ENCODE peak calls at places on chromosomes 3 and 15, in five cellular contexts. J is NCI-H748 treated with DMSO at 0.1 percent for 48 hours, X is stomach, L is dorsolateral prefrontal cortex, A is left ventricle myocardium superior. H is an unnamed sample.

GRCh38 chr15:38854506-38854905 is 289.9 kb upstream of the RASGRP1 start:
- DNase-seq in J (no peak), X (no peak), L (no peak), A (no peak), H (no peak)

GRCh38 chr3:143090486-143090885 is 29.1 kb upstream of the CHST2 start:
- DNase-seq in J (no peak), X (peak; percentile 29), L (no peak), A (peak; percentile 52), H (no peak)

GRCh38 chr3:194532591-194532990 is 45.8 kb upstream of the ATP13A3 start:
- DNase-seq in J (no peak), X (no peak), L (no peak), A (no peak), H (no peak)

GRCh38 chr15:41633609-41634008 is 26.6 kb upstream of the MGA start:
- DNase-seq in J (no peak), X (no peak), L (no peak), A (no peak), H (no peak)

GRCh38 chr3:184073621-184074020 is 20.8 kb downstream of the HTR3C start:
- DNase-seq in J (no peak), X (no peak), L (no peak), A (no peak), H (no peak)

GRCh38 chr3:185976977-185977678 is 39.3 kb upstream of the TRA2B start:
- DNase-seq in J (peak; percentile 0), X (peak; percentile 83), L (peak; percentile 89), A (peak; percentile 90), H (peak; percentile 88)

GRCh38 chr3:169237181-169237580 is 426.3 kb downstream of the MECOM start:
- DNase-seq in J (no peak), X (no peak), L (no peak), A (no peak), H (no peak)

GRCh38 chr3:114005406-114005987 is 50.8 kb downstream of the CCDC191 start:
- DNase-seq in J (no peak), X (no peak), L (no peak), A (no peak), H (no peak)

GRCh38 chr3:36900474-36901443 is 44.1 kb downstream of the TRANK1 start:
- DNase-seq in J (no peak), X (no peak), L (no peak), A (no peak), H (no peak)

GRCh38 chr15:100033140-100033857 is 300.1 kb upstream of the LYSMD4 start:
- DNase-seq in J (no peak), X (no peak), L (no peak), A (no peak), H (no peak)

GRCh38 chr3:54120657-54121403 is 1.5 kb upstream of the CACNA2D3 start:
- DNase-seq in J (peak; percentile 20), X (peak; percentile 27), L (no peak), A (peak; percentile 38), H (peak; percentile 89)

GRCh38 chr3:179526989-179527391 is 35.7 kb upstream of the ACTL6A start:
- DNase-seq in J (no peak), X (no peak), L (no peak), A (peak; percentile 57), H (no peak)

GRCh38 chr15:40010681-40011080 is 28.3 kb downstream of the SRP14 start:
- DNase-seq in J (no peak), X (no peak), L (peak; percentile 61), A (no peak), H (no peak)

GRCh38 chr3:77541203-77541922 is 501.5 kb downstream of the ROBO2 start:
- DNase-seq in J (no peak), X (no peak), L (no peak), A (no peak), H (no peak)

GRCh38 chr3:116302087-116302747 is 143.1 kb downstream of the LSAMP start:
- DNase-seq in J (no peak), X (no peak), L (no peak), A (no peak), H (no peak)

GRCh38 chr15:60093273-60094067 is 89.4 kb downstream of the FOXB1 start:
- DNase-seq in J (no peak), X (peak; percentile 69), L (no peak), A (no peak), H (no peak)

GRCh38 chr3:130743354-130743753 is 3.3 kb downstream of the PIK3R4 start:
- DNase-seq in J (no peak), X (no peak), L (no peak), A (no peak), H (no peak)

GRCh38 chr3:172869356-172869755 is 118.8 kb downstream of the ECT2 start:
- DNase-seq in J (peak; percentile 8), X (no peak), L (no peak), A (no peak), H (no peak)

GRCh38 chr3:21017115-21017852 is 733.7 kb downstream of the ZNF385D start:
- DNase-seq in J (no peak), X (no peak), L (no peak), A (no peak), H (no peak)

GRCh38 chr3:29447946-29448632 is 167.2 kb downstream of the RBMS3 start:
- DNase-seq in J (peak; percentile 45), X (no peak), L (no peak), A (no peak), H (no peak)

GRCh38 chr15:52559583-52559982 is 9.2 kb downstream of the ARPP19 start:
- DNase-seq in J (no peak), X (no peak), L (peak; percentile 41), A (no peak), H (no peak)

GRCh38 chr3:68468695-68469375 is 463.5 kb downstream of the TAFA4 start:
- DNase-seq in J (no peak), X (no peak), L (no peak), A (no peak), H (no peak)

GRCh38 chr3:150062492-150062891 is 91.8 kb upstream of the PFN2 start:
- DNase-seq in J (no peak), X (no peak), L (no peak), A (no peak), H (no peak)

GRCh38 chr15:50816191-50816590 is 50.7 kb upstream of the SPPL2A start:
- DNase-seq in J (no peak), X (peak; percentile 64), L (no peak), A (no peak), H (no peak)

GRCh38 chr15:72340366-72340765 is 20.4 kb upstream of the CELF6 start:
- DNase-seq in J (no peak), X (no peak), L (no peak), A (no peak), H (no peak)

H was measured in kidney.